ENCODE peak calls at places on chromosomes 11 and 22, in six cellular contexts. C is tibial nerve, G is stomach, Y is suprapubic skin, E is H1, W is K562. P is an unnamed sample.

GRCh38 chr11:69127091-69127850 is 28.5 kb upstream of the SMIM38 start:
- DNase-seq in Y (peak), E (no peak), G (peak), C (peak), W (no peak), P (no peak)

GRCh38 chr22:23233084-23233501 is 52.8 kb downstream of the BCR start:
- DNase-seq in C (no peak), Y (no peak), E (no peak), G (no peak), W (peak), P (no peak)

GRCh38 chr11:96055706-96056387 is 131.9 kb upstream of the MTMR2 start:
- DNase-seq in E (no peak), C (no peak), Y (no peak), W (no peak), G (no peak), P (no peak)

GRCh38 chr11:62610403-62610802 is 2.2 kb downstream of the EML3 start:
- DNase-seq in E (no peak), W (no peak), G (no peak), Y (no peak), C (no peak), P (no peak)

GRCh38 chr11:31823372-31824371 is 12.6 kb upstream of the PAX6 start:
- DNase-seq in G (no peak), W (no peak), C (no peak), E (peak), Y (no peak), P (no peak)

GRCh38 chr11:131723088-131723487 is 352.7 kb downstream of the NTM start:
- DNase-seq in C (no peak), W (no peak), Y (no peak), E (no peak), G (no peak), P (no peak)

GRCh38 chr11:19398273-19398672 is 157.5 kb upstream of the E2F8 start:
- DNase-seq in C (no peak), E (no peak), Y (no peak), W (no peak), G (no peak), P (no peak)

GRCh38 chr11:93198221-93198650 is 445 bp upstream of the SLC36A4 start:
- DNase-seq in G (no peak), E (no peak), W (no peak), Y (no peak), C (no peak), P (no peak)

GRCh38 chr11:131423715-131424114 is 53.3 kb downstream of the NTM start:
- DNase-seq in Y (no peak), G (no peak), W (no peak), E (no peak), C (no peak), P (no peak)

GRCh38 chr11:96134622-96135021 is 208.4 kb downstream of the MAML2 start:
- DNase-seq in G (no peak), W (no peak), E (no peak), Y (no peak), C (no peak), P (no peak)

GRCh38 chr11:83971063-83971462 is 684.9 kb upstream of the CCDC90B start:
- DNase-seq in Y (no peak), W (no peak), E (no peak), C (no peak), G (no peak), P (no peak)

GRCh38 chr22:30867746-30868662 is 100.6 kb downstream of the MORC2 start:
- DNase-seq in C (no peak), E (no peak), G (no peak), Y (peak), W (no peak), P (peak)

GRCh38 chr22:36457688-36458450 is 23.6 kb downstream of the TXN2 start:
- DNase-seq in C (no peak), E (peak), Y (no peak), G (no peak), W (no peak), P (no peak)

GRCh38 chr11:96162816-96163499 is 180.0 kb downstream of the MAML2 start:
- DNase-seq in W (no peak), C (no peak), E (no peak), G (no peak), Y (no peak), P (no peak)

GRCh38 chr11:475941-476340 is 25.9 kb downstream of the PTDSS2 start:
- DNase-seq in W (no peak), E (no peak), G (no peak), C (no peak), Y (no peak), P (no peak)

GRCh38 chr11:64566042-64566914 is 24.7 kb upstream of the SLC22A12 start:
- DNase-seq in G (peak), E (peak), W (peak), Y (peak), C (no peak), P (peak)
- TF ChIP-seq EP300 in G (no peak), E (no peak), W (peak), Y (no peak), C (peak), P (no peak)

GRCh38 chr11:66892926-66893325 is 36.1 kb downstream of the LRFN4 start:
- DNase-seq in C (no peak), E (no peak), G (no peak), Y (no peak), W (no peak), P (no peak)

GRCh38 chr11:66887531-66887930 is 30.7 kb downstream of the LRFN4 start:
- DNase-seq in C (no peak), W (no peak), G (no peak), E (no peak), Y (no peak), P (no peak)

GRCh38 chr11:66888282-66888681 is 31.4 kb downstream of the LRFN4 start:
- DNase-seq in Y (no peak), C (no peak), W (no peak), G (no peak), E (no peak), P (no peak)

GRCh38 chr11:66889974-66890373 is 33.1 kb downstream of the LRFN4 start:
- DNase-seq in G (no peak), Y (no peak), C (no peak), W (no peak), E (no peak), P (no peak)

DNA sequence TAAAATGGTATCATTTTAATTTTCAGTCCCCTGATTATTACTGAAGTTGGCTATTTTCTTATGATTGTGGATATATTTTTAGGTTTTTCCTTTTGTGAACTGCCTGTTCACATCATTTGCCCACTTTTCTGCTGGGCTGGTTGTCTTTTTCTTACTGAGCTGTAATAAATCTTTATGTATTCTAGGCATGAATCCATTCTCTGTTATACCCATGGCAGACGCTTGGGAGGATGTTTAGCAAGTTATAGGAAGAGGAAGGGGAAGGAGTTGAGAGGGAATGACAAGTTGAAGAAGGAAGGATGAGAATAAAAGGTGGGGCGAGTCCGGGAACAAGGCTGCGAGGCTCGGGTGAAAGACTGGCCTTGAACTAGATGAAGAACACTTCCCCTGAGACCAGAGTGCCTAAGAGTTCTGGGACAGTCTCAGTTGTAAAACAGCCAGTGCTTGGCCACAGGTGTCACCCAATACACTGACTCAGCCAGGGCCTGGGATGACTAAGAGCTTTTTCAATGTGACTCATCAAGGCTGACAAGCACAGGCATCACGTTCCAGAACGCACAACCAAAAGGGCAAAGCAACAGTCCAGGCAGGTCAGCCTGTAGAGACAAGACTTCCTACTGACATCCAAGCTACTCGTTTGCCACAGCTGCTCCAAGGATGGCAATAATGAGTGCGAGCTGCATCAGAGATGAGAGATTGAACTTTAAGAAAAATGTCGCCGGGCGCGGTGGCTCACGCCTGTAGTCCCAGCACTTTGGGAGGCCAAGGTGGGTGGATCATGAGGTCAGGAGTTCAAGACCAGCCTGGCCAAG is 35.2 kb downstream of the LRFN4 start:
- DNase-seq in G (peak), E (no peak), C (no peak), W (peak), Y (no peak), P (peak)
- TF ChIP-seq EP300 in G (no peak), E (no peak), C (no peak), W (peak), Y (no peak), P (no peak)

DNA sequence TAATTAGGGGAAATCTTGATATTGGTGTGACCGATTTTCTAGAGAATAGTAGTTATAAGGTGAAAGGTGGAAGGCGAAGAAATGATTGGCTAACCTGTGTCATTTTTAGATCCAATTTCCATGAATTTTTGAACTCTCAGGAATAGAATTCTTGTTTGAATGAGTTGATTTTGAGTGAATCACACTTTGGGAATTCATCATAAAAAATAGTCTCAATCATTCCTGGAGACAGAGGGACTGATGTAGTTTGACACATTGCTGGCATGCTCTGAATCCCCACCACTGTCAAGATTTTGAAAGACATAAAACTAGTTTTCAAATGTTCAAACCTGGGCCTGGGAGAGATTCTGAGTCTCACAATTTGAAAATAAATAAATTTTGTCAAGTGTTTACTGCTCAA is 861.4 kb upstream of the RAG2 start:
- DNase-seq in G (no peak), C (no peak), Y (no peak), W (no peak), E (no peak), P (no peak)
- TF ChIP-seq EP300 in G (no peak), C (no peak), Y (no peak), W (no peak), E (no peak), P (no peak)

DNA sequence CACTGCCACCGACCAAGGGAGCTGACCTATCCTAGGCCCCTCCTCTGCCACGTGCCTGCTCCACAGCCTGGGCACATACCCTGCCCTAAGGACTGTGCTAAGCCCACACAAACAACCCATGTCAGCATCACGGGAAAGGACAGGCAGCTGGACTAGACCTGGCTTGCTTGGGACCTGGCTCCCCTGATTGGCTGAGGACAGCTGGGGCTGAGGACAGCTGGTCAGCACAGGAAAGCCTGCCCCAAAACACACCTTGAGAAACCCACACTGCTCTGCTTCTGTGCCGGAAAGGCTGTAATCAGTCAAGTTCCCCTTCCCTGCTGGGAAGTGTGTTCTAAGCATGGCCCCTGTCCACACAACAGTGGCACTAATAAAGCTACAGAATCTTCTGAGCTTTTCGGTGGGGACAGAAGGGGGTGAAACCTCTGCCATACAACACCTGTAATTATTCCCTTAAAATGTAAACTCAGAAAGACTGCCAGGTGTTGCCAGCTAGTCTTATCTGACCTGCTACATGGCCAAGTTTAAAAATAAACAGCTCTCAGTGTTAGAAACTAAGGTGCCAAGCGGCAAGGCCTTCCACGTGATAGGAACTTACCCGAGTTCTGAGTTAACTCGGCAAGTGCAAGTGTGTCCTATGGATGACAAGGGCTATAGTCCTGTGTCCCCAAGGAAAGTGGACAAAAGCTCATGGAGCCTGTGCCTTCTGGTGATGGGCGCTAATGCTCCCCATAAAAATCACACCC is 35.7 kb upstream of the ARFGAP3 start:
- DNase-seq in Y (no peak), E (no peak), G (peak), W (no peak), C (no peak), P (no peak)
- TF ChIP-seq EP300 in Y (no peak), E (no peak), G (no peak), W (no peak), C (no peak), P (no peak)

GRCh38 chr22:43925433-43926348 is 2.1 kb downstream of the PNPLA3 start:
- DNase-seq in G (no peak), C (no peak), W (no peak), E (peak), Y (no peak), P (no peak)
- TF ChIP-seq EP300 in G (no peak), C (no peak), W (no peak), E (no peak), Y (no peak), P (no peak)

GRCh38 chr11:70399681-70400112 is 1.4 kb downstream of the CTTN start:
- DNase-seq in Y (peak), E (peak), G (peak), W (peak), C (peak), P (peak)

GRCh38 chr11:70398834-70399680 is 728 bp downstream of the CTTN start:
- DNase-seq in W (no peak), C (no peak), E (no peak), Y (no peak), G (peak), P (peak)

GRCh38 chr11:70397336-70397982 is 870 bp upstream of the CTTN start:
- DNase-seq in E (peak), Y (no peak), G (no peak), C (no peak), W (peak), P (peak)

GRCh38 chr11:70400643-70401042 is 2.3 kb downstream of the CTTN start:
- DNase-seq in E (no peak), W (no peak), C (no peak), Y (no peak), G (no peak), P (no peak)

DNA sequence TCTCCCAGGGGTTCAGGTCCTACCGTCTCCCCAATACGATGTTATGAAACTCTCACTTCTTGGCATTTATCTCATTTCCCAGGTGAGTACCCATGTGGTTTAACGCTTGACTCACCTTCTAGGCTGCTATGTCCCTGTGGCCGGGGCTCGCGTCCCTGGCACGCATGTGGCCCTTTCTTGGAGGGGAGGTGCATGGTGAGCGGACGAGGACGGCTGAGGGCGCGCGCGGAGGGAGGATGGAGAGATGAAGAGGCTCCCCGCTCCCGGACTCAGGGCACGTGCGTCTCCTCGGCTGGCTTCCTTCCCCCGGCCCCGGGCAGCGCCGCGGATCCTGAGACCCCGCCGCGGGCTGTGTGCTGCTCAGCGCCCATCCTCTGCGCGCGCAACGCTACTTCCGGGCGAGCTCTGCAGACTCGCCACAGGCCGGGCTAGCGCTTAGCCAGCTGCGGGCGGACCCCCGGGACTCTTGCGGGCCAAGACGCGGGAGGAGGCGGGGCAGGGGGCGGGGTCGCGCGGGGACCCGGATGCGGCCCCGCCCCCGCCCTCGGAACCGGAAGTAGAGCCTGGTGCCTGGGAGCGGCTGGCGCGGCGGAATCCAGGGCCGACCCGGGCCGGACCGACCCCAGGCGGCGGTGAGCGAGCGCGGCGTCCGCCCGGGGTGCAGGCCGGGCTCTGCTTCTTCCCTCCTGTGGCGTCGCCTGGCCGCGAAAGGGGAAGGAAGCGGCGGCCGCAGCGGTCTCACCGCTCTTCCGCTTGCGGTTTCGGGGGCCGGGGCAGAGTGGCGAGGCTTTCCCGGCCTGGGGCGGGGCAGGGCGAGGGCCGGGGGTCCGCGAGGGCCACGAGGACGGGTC is at the start of gene CTTN:
- DNase-seq in W (peak), G (peak), C (peak), Y (peak), E (peak), P (peak)
- TF ChIP-seq EP300 in W (peak), G (no peak), C (peak), Y (no peak), E (no peak), P (no peak)

DNA sequence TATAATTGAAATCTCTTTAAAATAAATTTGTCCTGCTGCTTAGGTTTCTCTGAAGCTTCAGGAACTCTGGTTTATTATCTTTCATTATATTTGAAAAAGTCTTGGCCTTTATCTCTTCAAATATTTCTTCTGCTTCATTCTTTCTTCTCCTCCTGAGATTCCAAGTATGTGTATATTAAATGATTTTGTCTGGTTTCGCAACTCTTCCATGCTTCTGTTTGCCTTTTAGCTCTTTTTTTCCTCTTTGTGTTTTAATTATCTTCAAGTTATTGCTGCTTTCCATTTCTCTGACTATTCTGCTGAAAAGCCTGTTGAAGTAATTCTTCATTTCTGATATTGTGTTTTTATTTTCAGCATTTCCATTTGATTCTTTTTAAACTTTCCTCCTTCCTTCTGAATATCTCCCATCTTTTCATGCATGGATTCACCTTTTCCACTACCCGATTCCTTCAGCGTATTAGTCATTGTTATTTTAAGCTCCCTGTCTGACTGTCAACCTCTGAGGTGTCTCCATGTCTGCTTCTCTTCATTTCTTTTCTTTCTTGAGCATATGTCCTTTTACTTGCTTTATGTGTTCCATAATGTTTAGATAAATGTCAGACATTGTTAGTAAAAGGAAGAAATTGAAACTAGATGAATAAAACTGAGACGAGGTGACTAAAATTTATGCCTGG is 46.6 kb upstream of the CTSC start:
- DNase-seq in E (no peak), G (no peak), W (no peak), C (no peak), Y (no peak), P (no peak)
- TF ChIP-seq EP300 in E (no peak), G (no peak), W (no peak), C (no peak), Y (no peak), P (no peak)